ENCODE peak calls at places on chromosomes 2 and 18, in five cellular contexts. F, E, W, L and V are unnamed samples.

GRCh38 chr2:9212010-9212638 is 5.5 kb downstream of the ASAP2 start:
- DNase-seq in F (peak), E (peak), W (no peak), L (no peak), V (peak)

GRCh38 chr18:57425096-57425495 is 10.1 kb upstream of the ONECUT2 start:
- DNase-seq in F (no peak), E (no peak), W (no peak), L (no peak), V (no peak)

GRCh38 chr2:3223080-3223923 is 154.3 kb downstream of the EIPR1 start:
- DNase-seq in F (no peak), E (no peak), W (no peak), L (no peak), V (no peak)

GRCh38 chr18:79681484-79682387 is 2.1 kb downstream of the CTDP1 start:
- DNase-seq in F (peak), E (no peak), W (no peak), L (no peak), V (no peak)

GRCh38 chr18:3593381-3593903 is 143.5 kb downstream of the TGIF1 start:
- DNase-seq in F (no peak), E (no peak), W (no peak), L (no peak), V (peak)

GRCh38 chr2:60094450-60094929 is 459.0 kb downstream of the BCL11A start:
- DNase-seq in F (no peak), E (peak), W (no peak), L (no peak), V (no peak)

GRCh38 chr2:134436706-134437105 is 182.8 kb downstream of the MGAT5 start:
- DNase-seq in F (no peak), E (no peak), W (no peak), L (no peak), V (no peak)

GRCh38 chr2:207121784-207122183 is 44.0 kb downstream of the KLF7 start:
- DNase-seq in F (no peak), E (no peak), W (peak), L (peak), V (no peak)

GRCh38 chr2:12321017-12321641 is 395.6 kb upstream of the TRIB2 start:
- DNase-seq in F (no peak), E (no peak), W (no peak), L (peak), V (no peak)

GRCh38 chr2:205800804-205801203 is 118.5 kb downstream of the NRP2 start:
- DNase-seq in F (no peak), E (peak), W (no peak), L (no peak), V (no peak)

GRCh38 chr18:57771183-57771582 is 31.9 kb downstream of the ATP8B1 start:
- DNase-seq in F (no peak), E (no peak), W (no peak), L (no peak), V (no peak)

GRCh38 chr2:36404754-36405153 is 49.2 kb downstream of the CRIM1 start:
- DNase-seq in F (no peak), E (no peak), W (no peak), L (no peak), V (no peak)

GRCh38 chr2:36405183-36405582 is 49.6 kb downstream of the CRIM1 start:
- DNase-seq in F (no peak), E (no peak), W (no peak), L (no peak), V (no peak)

GRCh38 chr2:36406296-36406695 is 50.7 kb downstream of the CRIM1 start:
- DNase-seq in F (no peak), E (no peak), W (no peak), L (no peak), V (no peak)

GRCh38 chr2:36404312-36404711 is 48.7 kb downstream of the CRIM1 start:
- DNase-seq in F (no peak), E (no peak), W (peak), L (no peak), V (no peak)

DNA sequence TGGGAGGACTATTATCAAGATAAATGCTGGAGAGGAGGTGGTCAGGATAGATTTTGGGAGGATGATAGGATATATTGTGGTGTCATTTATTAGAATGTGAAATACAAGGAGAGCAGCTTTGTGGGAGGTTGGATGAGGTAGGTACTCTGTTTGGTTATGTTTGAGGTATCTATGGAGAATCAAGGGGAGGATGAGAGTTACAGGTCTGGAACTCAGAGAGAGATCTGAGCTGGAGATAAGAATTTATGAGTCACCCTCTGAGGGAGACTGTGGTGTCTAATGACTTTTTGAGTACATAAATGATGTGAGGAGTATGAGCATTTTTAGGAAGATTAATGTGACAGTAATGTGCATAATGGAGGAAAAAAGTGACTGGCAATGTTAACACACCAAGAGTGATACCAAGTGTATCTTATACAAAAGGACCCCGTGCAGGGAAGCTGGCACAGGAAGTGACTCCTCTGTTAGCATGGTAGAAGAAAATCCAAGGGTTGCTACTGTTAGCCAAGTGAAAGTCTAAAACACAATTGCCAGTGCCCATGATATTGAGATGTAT is 48.2 kb downstream of the CRIM1 start:
- DNase-seq in F (no peak), E (no peak), W (peak), L (no peak), V (no peak)
- TF ChIP-seq POLR2A in F (no peak), E (no peak), W (no peak), L (no peak), V (no peak)

DNA sequence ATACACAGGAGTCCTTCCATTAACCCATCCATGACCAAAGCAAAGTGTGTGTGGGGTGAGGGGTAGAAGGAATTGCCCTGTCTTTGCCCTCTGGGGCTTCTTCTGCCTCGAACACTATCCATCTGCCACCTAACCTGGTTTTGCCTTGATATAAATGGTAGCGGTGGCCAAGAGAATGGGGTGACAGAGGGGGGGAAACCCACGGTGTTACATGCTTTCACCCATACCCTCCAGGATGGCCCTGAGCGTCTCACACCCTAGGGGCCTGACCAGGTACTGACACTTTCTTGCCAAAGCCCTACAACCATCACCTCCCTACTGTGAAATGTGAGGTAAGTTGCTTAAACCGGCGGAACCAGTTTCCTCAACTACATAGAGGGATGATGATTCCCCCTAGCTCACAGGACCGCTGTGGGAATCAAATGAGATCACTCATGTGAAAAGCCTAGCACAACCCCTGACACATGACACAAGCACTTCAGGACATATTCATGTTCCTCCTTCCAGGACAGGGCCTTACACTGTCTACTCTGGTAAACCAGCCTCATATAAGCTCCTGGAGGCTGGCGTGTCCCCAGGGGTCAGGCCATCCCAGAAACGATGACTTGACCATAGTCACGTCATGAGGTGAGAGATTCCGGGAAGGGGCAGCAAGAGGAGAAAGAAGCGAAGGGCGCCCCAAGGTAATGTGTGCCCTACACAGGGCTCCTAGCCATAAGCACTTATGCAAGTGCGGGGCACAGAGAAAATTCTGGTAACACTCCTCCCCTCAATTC is 49.7 kb downstream of the C2orf42 start:
- DNase-seq in F (peak), E (peak), W (peak), L (peak), V (peak)
- TF ChIP-seq POLR2A in F (no peak), E (peak), W (no peak), L (no peak), V (no peak)

DNA sequence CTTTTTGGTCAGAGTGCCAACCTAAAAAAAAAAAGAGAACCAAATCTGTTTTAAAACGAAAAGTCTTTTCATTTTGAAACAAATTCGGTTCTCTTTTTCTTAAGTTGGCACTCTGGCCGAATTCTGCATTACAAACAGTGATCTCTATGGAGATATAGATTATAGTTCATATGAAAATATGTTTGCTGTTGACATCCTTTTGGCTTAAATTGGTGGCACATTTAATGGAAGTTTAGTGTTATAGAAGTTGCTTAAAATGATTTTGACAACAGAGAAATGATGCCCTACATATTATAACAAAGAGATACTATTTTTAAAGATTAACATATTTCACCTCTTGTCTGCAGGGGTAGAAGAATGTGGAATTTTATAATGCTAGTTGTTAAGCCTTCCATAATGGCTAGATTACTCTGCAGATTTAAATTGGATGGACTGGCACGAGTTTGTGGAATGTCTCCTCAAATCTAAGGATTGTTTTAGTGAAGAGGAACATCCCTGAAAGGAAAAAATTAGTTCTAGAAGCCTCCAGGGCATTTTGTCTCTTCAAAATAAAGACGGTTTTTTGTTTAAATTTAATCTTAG is 222.9 kb upstream of the CDH2 start:
- DNase-seq in F (no peak), E (no peak), W (no peak), L (no peak), V (no peak)
- TF ChIP-seq POLR2A in F (no peak), E (no peak), W (no peak), L (no peak), V (no peak)

GRCh38 chr2:241148891-241149674 is at the start of gene PASK:
- DNase-seq in F (peak), E (peak), W (peak), L (peak), V (peak)
- TF ChIP-seq POLR2A in F (no peak), E (peak), W (peak), L (no peak), V (no peak)

GRCh38 chr18:63980896-63981454 is 11.1 kb downstream of the SERPINB8 start:
- DNase-seq in F (no peak), E (no peak), W (no peak), L (no peak), V (no peak)
- TF ChIP-seq POLR2A in F (no peak), E (no peak), W (no peak), L (no peak), V (no peak)

GRCh38 chr2:173452436-173452835 is 97.8 kb downstream of the CDCA7 start:
- DNase-seq in F (no peak), E (no peak), W (no peak), L (no peak), V (no peak)
- TF ChIP-seq POLR2A in F (no peak), E (no peak), W (no peak), L (no peak), V (no peak)

DNA sequence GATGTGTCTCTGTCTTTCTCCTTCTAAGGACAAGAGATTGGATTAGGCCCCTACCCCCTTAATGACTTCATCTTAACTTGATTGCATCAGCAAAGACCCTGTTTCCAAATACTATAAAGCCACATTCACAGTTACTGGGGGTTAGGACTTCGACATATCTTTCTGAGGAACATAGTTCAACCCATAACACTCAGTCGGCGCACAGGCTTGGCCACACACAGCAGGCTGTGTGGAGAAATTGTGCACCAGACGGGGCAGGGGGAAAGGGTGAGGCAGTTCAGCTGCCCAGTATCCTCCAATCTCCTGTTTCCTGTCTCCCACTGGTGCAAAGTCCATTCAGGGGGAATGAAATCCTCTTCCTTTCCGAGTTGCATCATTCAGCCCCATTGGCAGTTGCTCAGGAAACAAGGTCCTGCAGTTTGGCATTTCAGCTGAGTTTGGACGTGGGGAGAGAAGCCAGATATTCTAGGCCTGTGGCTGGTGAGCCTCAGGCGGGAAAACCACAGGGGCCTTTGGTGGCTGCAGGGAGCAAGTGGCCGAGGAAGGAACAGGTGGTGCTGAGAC is 9.4 kb upstream of the RAPGEF4 start:
- DNase-seq in F (no peak), E (no peak), W (no peak), L (no peak), V (no peak)
- TF ChIP-seq POLR2A in F (no peak), E (no peak), W (no peak), L (no peak), V (no peak)

DNA sequence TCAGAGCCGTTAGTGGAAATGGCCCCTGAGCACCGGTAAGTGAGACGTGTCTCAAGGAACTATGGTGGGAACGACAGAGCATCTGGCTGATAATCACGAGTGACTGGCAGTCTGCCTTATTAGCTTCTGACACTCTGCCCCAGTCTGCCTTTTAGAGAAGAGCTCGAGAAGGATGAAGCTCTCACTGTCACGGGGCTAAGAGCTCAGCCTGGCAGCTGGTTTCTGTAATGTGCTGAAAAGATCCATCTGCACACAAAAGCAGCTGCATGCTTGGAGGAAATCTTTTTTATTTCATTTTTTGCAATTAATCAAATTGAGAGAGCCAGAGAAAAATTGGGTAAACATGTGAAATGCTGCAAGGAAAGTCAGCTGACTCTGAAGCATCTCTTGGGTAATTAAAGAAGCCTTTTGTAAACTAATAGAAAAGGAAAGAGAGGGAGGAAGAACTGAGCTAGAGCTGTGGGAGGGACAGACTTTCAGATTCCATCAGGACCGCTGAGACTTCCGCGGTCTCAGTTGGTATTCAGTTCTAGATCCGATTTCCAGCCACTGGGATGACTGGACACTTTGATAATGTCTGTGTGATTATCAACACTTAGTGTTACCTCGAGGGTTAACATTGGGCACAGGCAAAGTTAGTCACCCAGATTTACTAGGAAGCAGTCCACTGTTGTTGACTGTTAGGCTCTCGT is 24.4 kb downstream of the MBP start:
- DNase-seq in F (no peak), E (no peak), W (no peak), L (peak), V (no peak)
- TF ChIP-seq POLR2A in F (no peak), E (peak), W (no peak), L (no peak), V (no peak)